ENCODE peak calls at places on chromosomes 16 and 17, in seven cellular contexts. U is IMR-90, L is H9, K is mesendoderm, P is H1, T is mesenchymal stem cell, N is trophoblast cell. J is an unnamed sample. For H3K4me1, the result is how much of the 10 kb centered on the place peaks cover.

GRCh38 chr17:35947156-35947585 is 3.7 kb upstream of the LYZL6 start:
- DNase-seq in K (peak), U (peak), T (peak), L (peak), N (peak), P (peak), J (peak)

GRCh38 chr17:81097134-81097942 is 62.4 kb downstream of the BAIAP2 start:
- DNase-seq in U (peak), K (peak), L (peak), P (peak), N (peak), T (peak), J (peak)

GRCh38 chr17:55495239-55495638 is 16.0 kb downstream of the SMIM36 start:
- DNase-seq in U (no peak), N (no peak), T (no peak), K (no peak), P (no peak), L (no peak), J (no peak)

GRCh38 chr17:50279181-50279526 is 4.9 kb downstream of the TMEM92 start:
- DNase-seq in P (no peak), U (peak), N (no peak), K (no peak), T (peak), L (no peak), J (no peak)

GRCh38 chr16:83409347-83409746 is 398.4 kb upstream of the HSBP1 start:
- DNase-seq in U (no peak), K (no peak), N (no peak), L (no peak), T (no peak), P (no peak), J (no peak)

GRCh38 chr16:24988593-24989338 is 26.4 kb downstream of the ARHGAP17 start:
- DNase-seq in K (peak), N (peak), U (peak), L (no peak), T (peak), P (no peak), J (no peak)

GRCh38 chr17:61338874-61339478 is 60.7 kb upstream of the TBX2 start:
- DNase-seq in L (no peak), P (no peak), U (no peak), N (no peak), K (no peak), T (no peak), J (no peak)

GRCh38 chr16:65828296-65828695 is 538.2 kb upstream of the CDH5 start:
- DNase-seq in U (no peak), N (no peak), L (no peak), K (no peak), P (no peak), T (no peak), J (no peak)

GRCh38 chr17:29169806-29170591 is 10.2 kb downstream of the MYO18A start:
- DNase-seq in T (no peak), P (no peak), K (no peak), N (no peak), L (no peak), U (no peak), J (no peak)

GRCh38 chr17:74745548-74746177 is 2.8 kb upstream of the NHERF1 start:
- DNase-seq in N (no peak), U (no peak), L (peak), K (peak), T (no peak), P (no peak), J (no peak)
- H3K4me1 ChIP-seq in N (under half), U (under half), L (under half), K (under half), T (under half), P (under half), J (under half)

DNA sequence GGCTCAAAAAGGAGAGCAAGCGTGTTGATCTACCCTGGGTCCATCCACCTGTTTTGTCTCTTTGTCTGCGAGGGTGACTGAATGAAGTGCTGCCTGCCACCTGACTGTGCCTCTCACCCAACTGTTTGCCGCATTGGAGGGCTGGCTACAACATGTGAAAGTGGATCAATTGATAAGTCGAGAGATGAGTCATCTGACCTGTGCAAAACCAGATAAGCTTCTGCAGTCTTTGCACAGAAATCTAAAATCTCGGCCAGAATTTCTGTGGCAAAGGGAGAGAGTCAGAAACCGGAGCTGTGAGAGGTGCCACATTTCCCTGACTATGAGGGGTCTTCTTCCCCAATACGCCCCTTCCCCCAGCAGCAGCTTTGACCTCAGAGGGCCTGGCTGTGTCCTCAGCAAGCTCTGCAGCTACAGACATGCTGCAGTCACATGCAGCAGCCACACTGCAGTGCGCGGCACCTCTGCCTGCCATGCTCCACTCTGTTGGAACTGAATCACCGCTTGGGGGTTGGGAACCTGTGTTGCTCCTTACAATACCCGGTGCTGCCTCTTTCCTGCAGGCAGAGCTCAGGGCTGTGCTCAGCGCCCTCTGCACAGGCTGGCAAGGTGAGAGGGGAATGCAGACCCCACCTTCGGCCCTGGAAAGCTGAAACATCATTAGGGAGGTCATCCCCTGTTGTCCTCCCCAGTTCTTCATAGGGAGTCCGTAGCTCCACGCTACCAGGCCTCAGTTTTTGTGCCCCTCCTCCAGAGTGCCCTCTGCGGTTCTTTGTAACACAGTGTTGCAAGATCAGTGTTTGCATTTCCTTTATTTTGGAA is 16.2 kb upstream of the HAS3 start:
- DNase-seq in U (peak), K (peak), P (no peak), L (peak), N (peak), T (no peak), J (no peak)
- H2BK120ac ChIP-seq in U (no peak), K (no peak), P (peak), L (no peak), N (no peak), T (no peak), J (no peak)

DNA sequence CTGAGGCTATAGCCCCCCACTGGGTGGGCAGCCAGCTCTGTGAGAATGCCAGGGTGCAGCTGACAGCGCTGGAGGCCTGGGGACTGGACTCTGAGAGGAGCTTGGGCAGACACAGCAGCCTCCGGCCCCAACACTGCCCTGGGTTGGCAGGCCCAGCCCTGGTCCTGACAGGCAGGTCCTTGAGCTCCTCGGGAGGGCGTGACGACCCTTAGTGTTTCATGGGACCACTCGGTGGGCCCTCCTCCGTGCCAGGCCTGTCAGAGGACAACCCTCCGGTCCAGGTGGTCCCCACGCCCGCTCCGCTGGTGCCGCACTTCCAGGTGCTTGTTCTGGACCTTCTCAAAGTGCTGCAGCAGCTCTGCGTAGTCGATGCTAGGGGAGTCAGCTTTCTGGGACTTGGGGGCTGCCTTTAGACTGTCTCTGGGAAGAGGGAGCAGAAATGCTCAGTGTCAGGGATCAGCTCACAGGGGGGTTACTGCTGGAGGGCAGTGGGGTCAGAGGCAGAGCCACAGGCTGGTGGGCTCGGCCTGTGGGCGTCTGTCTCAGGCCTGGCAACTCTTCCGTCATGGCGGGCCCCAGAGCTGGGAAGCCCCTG is 1.9 kb upstream of the MTSS2 start:
- DNase-seq in P (no peak), L (no peak), N (no peak), K (no peak), U (no peak), T (no peak), J (no peak)
- H3K4me1 ChIP-seq in P (under half), L (under half), N (under half), K (under half), U (half or more), T (half or more), J (under half)

GRCh38 chr16:85283305-85284050 is 171.2 kb upstream of the CIBAR2 start:
- DNase-seq in T (no peak), K (no peak), P (no peak), U (no peak), L (no peak), N (no peak), J (no peak)
- H2BK120ac ChIP-seq in T (no peak), K (no peak), P (no peak), U (no peak), L (no peak), N (no peak), J (no peak)